ENCODE peak calls at places on chromosomes 6 and 20, in ten cellular contexts. One of them, this sample, is unnamed.

GRCh38 chr6:129031051-129031599 is 148.2 kb downstream of the LAMA2 start:
- DNase-seq in endothelial cell of umbilical vein: no peak
- DNase-seq in heart right ventricle: no peak
- DNase-seq in CD8-positive, alpha-beta memory T cell: no peak
- DNase-seq in pancreas: no peak
- DNase-seq in Panc1: no peak
- DNase-seq in mammary epithelial cell: peak; percentile 6
- DNase-seq in small intestine: no peak
- DNase-seq in prostate gland: no peak
- DNase-seq in HCT116: no peak
- DNase-seq in this sample: no peak

GRCh38 chr6:15441215-15441868 is 195.5 kb downstream of the JARID2 start:
- DNase-seq in endothelial cell of umbilical vein: peak; percentile 63
- DNase-seq in heart right ventricle: no peak
- DNase-seq in CD8-positive, alpha-beta memory T cell: no peak
- DNase-seq in pancreas: no peak
- DNase-seq in Panc1: peak; percentile 28
- DNase-seq in mammary epithelial cell: peak; percentile 50
- DNase-seq in small intestine: peak; percentile 50
- DNase-seq in prostate gland: no peak
- DNase-seq in HCT116: peak; percentile 19
- DNase-seq in this sample: no peak

GRCh38 chr6:137933696-137934095 is 66.6 kb downstream of the TNFAIP3 start:
- DNase-seq in endothelial cell of umbilical vein: no peak
- DNase-seq in heart right ventricle: no peak
- DNase-seq in CD8-positive, alpha-beta memory T cell: no peak
- DNase-seq in pancreas: no peak
- DNase-seq in Panc1: no peak
- DNase-seq in mammary epithelial cell: peak; percentile 95
- DNase-seq in small intestine: no peak
- DNase-seq in prostate gland: no peak
- DNase-seq in HCT116: no peak
- DNase-seq in this sample: no peak

GRCh38 chr20:10622657-10623418 is 51.0 kb downstream of the JAG1 start:
- DNase-seq in endothelial cell of umbilical vein: peak; percentile 78
- DNase-seq in heart right ventricle: no peak
- DNase-seq in CD8-positive, alpha-beta memory T cell: no peak
- DNase-seq in pancreas: no peak
- DNase-seq in Panc1: no peak
- DNase-seq in mammary epithelial cell: peak; percentile 40
- DNase-seq in small intestine: no peak
- DNase-seq in prostate gland: no peak
- DNase-seq in HCT116: no peak
- DNase-seq in this sample: no peak

GRCh38 chr20:31374346-31374745 is 5.9 kb downstream of the DEFB118 start:
- DNase-seq in endothelial cell of umbilical vein: no peak
- DNase-seq in heart right ventricle: no peak
- DNase-seq in CD8-positive, alpha-beta memory T cell: no peak
- DNase-seq in pancreas: no peak
- DNase-seq in Panc1: no peak
- DNase-seq in mammary epithelial cell: no peak
- DNase-seq in small intestine: no peak
- DNase-seq in prostate gland: no peak
- DNase-seq in HCT116: no peak
- DNase-seq in this sample: no peak

GRCh38 chr20:44809380-44810060 is 826 bp downstream of the RIMS4 start:
- DNase-seq in endothelial cell of umbilical vein: no peak
- DNase-seq in heart right ventricle: no peak
- DNase-seq in CD8-positive, alpha-beta memory T cell: no peak
- DNase-seq in pancreas: no peak
- DNase-seq in Panc1: no peak
- DNase-seq in mammary epithelial cell: no peak
- DNase-seq in small intestine: no peak
- DNase-seq in prostate gland: no peak
- DNase-seq in HCT116: no peak
- DNase-seq in this sample: no peak

GRCh38 chr6:131173680-131174079 is 38.4 kb downstream of the AKAP7 start:
- DNase-seq in endothelial cell of umbilical vein: no peak
- DNase-seq in heart right ventricle: no peak
- DNase-seq in CD8-positive, alpha-beta memory T cell: no peak
- DNase-seq in pancreas: no peak
- DNase-seq in Panc1: no peak
- DNase-seq in mammary epithelial cell: peak; percentile 32
- DNase-seq in small intestine: no peak
- DNase-seq in prostate gland: no peak
- DNase-seq in HCT116: no peak
- DNase-seq in this sample: no peak

GRCh38 chr6:74065713-74066112 is 369.7 kb downstream of the CD109 start:
- DNase-seq in endothelial cell of umbilical vein: no peak
- DNase-seq in heart right ventricle: no peak
- DNase-seq in CD8-positive, alpha-beta memory T cell: no peak
- DNase-seq in pancreas: no peak
- DNase-seq in Panc1: no peak
- DNase-seq in mammary epithelial cell: no peak
- DNase-seq in small intestine: no peak
- DNase-seq in prostate gland: no peak
- DNase-seq in HCT116: no peak
- DNase-seq in this sample: no peak

GRCh38 chr20:49591217-49591865 is 23.4 kb upstream of the PTGIS start:
- DNase-seq in endothelial cell of umbilical vein: peak; percentile 46
- DNase-seq in heart right ventricle: no peak
- DNase-seq in CD8-positive, alpha-beta memory T cell: no peak
- DNase-seq in pancreas: no peak
- DNase-seq in Panc1: no peak
- DNase-seq in mammary epithelial cell: no peak
- DNase-seq in small intestine: peak; percentile 45
- DNase-seq in prostate gland: no peak
- DNase-seq in HCT116: no peak
- DNase-seq in this sample: no peak

DNA sequence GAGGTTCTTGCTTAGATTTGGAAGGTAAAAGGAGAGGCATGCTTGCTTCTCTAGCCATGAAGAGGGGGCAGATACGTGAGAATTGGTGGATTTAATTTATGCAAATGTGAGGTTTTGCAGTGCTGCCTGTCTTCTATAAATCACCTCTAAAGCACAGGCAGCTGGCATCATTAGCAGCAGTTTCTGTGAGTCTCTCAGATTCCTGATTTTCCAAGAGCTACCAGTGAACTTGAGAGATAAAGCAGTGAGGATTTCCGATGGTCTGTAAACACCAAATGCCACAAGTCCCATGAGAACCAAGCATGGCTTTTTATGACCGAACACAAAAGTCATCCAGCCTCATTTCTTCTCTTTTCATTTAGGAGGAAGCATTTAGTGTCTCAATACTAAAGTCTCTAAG is 3.2 kb upstream of the SIRPB2 start:
- DNase-seq in endothelial cell of umbilical vein: no peak
- DNase-seq in heart right ventricle: no peak
- DNase-seq in CD8-positive, alpha-beta memory T cell: no peak
- DNase-seq in pancreas: no peak
- DNase-seq in Panc1: no peak
- DNase-seq in mammary epithelial cell: no peak
- DNase-seq in small intestine: no peak
- DNase-seq in prostate gland: no peak
- DNase-seq in HCT116: no peak
- DNase-seq in this sample: no peak
- H3K4me1 ChIP-seq in endothelial cell of umbilical vein: peaks cover 31% of the 10 kb centered on the region
- H3K4me1 ChIP-seq in heart right ventricle: peaks cover 36% of the 10 kb centered on the region
- H3K4me1 ChIP-seq in CD8-positive, alpha-beta memory T cell: no peaks in the 10 kb centered on the region
- H3K4me1 ChIP-seq in pancreas: no peaks in the 10 kb centered on the region
- H3K4me1 ChIP-seq in Panc1: no peaks in the 10 kb centered on the region
- H3K4me1 ChIP-seq in mammary epithelial cell: peaks cover 25% of the 10 kb centered on the region
- H3K4me1 ChIP-seq in small intestine: no peaks in the 10 kb centered on the region
- H3K4me1 ChIP-seq in prostate gland: no peaks in the 10 kb centered on the region
- H3K4me1 ChIP-seq in HCT116: no peaks in the 10 kb centered on the region
- H3K4me1 ChIP-seq in this sample: peaks cover 9% of the 10 kb centered on the region

GRCh38 chr6:2630362-2630761 is 120.4 kb downstream of the MYLK4 start:
- DNase-seq in endothelial cell of umbilical vein: peak; percentile 89
- DNase-seq in heart right ventricle: no peak
- DNase-seq in CD8-positive, alpha-beta memory T cell: no peak
- DNase-seq in pancreas: no peak
- DNase-seq in Panc1: peak; percentile 81
- DNase-seq in mammary epithelial cell: peak; percentile 95
- DNase-seq in small intestine: no peak
- DNase-seq in prostate gland: no peak
- DNase-seq in HCT116: peak; percentile 97
- DNase-seq in this sample: no peak

GRCh38 chr6:2632943-2633584 is 117.7 kb downstream of the MYLK4 start:
- DNase-seq in endothelial cell of umbilical vein: no peak
- DNase-seq in heart right ventricle: no peak
- DNase-seq in CD8-positive, alpha-beta memory T cell: no peak
- DNase-seq in pancreas: no peak
- DNase-seq in Panc1: no peak
- DNase-seq in mammary epithelial cell: no peak
- DNase-seq in small intestine: no peak
- DNase-seq in prostate gland: no peak
- DNase-seq in HCT116: no peak
- DNase-seq in this sample: no peak

GRCh38 chr6:2632368-2632767 is 118.4 kb downstream of the MYLK4 start:
- DNase-seq in endothelial cell of umbilical vein: no peak
- DNase-seq in heart right ventricle: peak; percentile 25
- DNase-seq in CD8-positive, alpha-beta memory T cell: no peak
- DNase-seq in pancreas: no peak
- DNase-seq in Panc1: no peak
- DNase-seq in mammary epithelial cell: peak; percentile 28
- DNase-seq in small intestine: no peak
- DNase-seq in prostate gland: no peak
- DNase-seq in HCT116: no peak
- DNase-seq in this sample: no peak

GRCh38 chr6:2633763-2634150 is 117.0 kb downstream of the MYLK4 start:
- DNase-seq in endothelial cell of umbilical vein: no peak
- DNase-seq in heart right ventricle: no peak
- DNase-seq in CD8-positive, alpha-beta memory T cell: no peak
- DNase-seq in pancreas: no peak
- DNase-seq in Panc1: no peak
- DNase-seq in mammary epithelial cell: no peak
- DNase-seq in small intestine: no peak
- DNase-seq in prostate gland: no peak
- DNase-seq in HCT116: no peak
- DNase-seq in this sample: no peak

GRCh38 chr6:2630891-2631458 is 119.7 kb downstream of the MYLK4 start:
- DNase-seq in endothelial cell of umbilical vein: peak; percentile 32
- DNase-seq in heart right ventricle: no peak
- DNase-seq in CD8-positive, alpha-beta memory T cell: no peak
- DNase-seq in pancreas: no peak
- DNase-seq in Panc1: peak; percentile 32
- DNase-seq in mammary epithelial cell: peak; percentile 41
- DNase-seq in small intestine: no peak
- DNase-seq in prostate gland: no peak
- DNase-seq in HCT116: peak; percentile 96
- DNase-seq in this sample: no peak
- H3K4me3 ChIP-seq in endothelial cell of umbilical vein: no peak overlapping the region
- H3K4me3 ChIP-seq in heart right ventricle: no peak overlapping the region
- H3K4me3 ChIP-seq in CD8-positive, alpha-beta memory T cell: no peak overlapping the region
- H3K4me3 ChIP-seq in pancreas: no peak overlapping the region
- H3K4me3 ChIP-seq in Panc1: no peak overlapping the region
- H3K4me3 ChIP-seq in mammary epithelial cell: no peak overlapping the region
- H3K4me3 ChIP-seq in small intestine: no peak overlapping the region
- H3K4me3 ChIP-seq in prostate gland: no peak overlapping the region
- H3K4me3 ChIP-seq in HCT116: peak overlapping the region; percentile 32
- H3K4me3 ChIP-seq in this sample: no peak overlapping the region

GRCh38 chr6:300026-300425 is 7.7 kb downstream of the DUSP22 start:
- DNase-seq in endothelial cell of umbilical vein: no peak
- DNase-seq in heart right ventricle: no peak
- DNase-seq in CD8-positive, alpha-beta memory T cell: no peak
- DNase-seq in pancreas: peak; percentile 41
- DNase-seq in Panc1: no peak
- DNase-seq in mammary epithelial cell: no peak
- DNase-seq in small intestine: no peak
- DNase-seq in prostate gland: no peak
- DNase-seq in HCT116: no peak
- DNase-seq in this sample: no peak

GRCh38 chr6:301526-301925 is 9.2 kb downstream of the DUSP22 start:
- DNase-seq in endothelial cell of umbilical vein: no peak
- DNase-seq in heart right ventricle: no peak
- DNase-seq in CD8-positive, alpha-beta memory T cell: no peak
- DNase-seq in pancreas: peak; percentile 51
- DNase-seq in Panc1: no peak
- DNase-seq in mammary epithelial cell: no peak
- DNase-seq in small intestine: no peak
- DNase-seq in prostate gland: no peak
- DNase-seq in HCT116: no peak
- DNase-seq in this sample: no peak

GRCh38 chr6:301929-302705 is 9.8 kb downstream of the DUSP22 start:
- DNase-seq in endothelial cell of umbilical vein: no peak
- DNase-seq in heart right ventricle: no peak
- DNase-seq in CD8-positive, alpha-beta memory T cell: no peak
- DNase-seq in pancreas: peak; percentile 53
- DNase-seq in Panc1: no peak
- DNase-seq in mammary epithelial cell: no peak
- DNase-seq in small intestine: no peak
- DNase-seq in prostate gland: no peak
- DNase-seq in HCT116: no peak
- DNase-seq in this sample: no peak

GRCh38 chr6:299050-299980 is 7.0 kb downstream of the DUSP22 start:
- DNase-seq in endothelial cell of umbilical vein: no peak
- DNase-seq in heart right ventricle: no peak
- DNase-seq in CD8-positive, alpha-beta memory T cell: no peak
- DNase-seq in pancreas: peak; percentile 65
- DNase-seq in Panc1: no peak
- DNase-seq in mammary epithelial cell: no peak
- DNase-seq in small intestine: no peak
- DNase-seq in prostate gland: no peak
- DNase-seq in HCT116: no peak
- DNase-seq in this sample: no peak

DNA sequence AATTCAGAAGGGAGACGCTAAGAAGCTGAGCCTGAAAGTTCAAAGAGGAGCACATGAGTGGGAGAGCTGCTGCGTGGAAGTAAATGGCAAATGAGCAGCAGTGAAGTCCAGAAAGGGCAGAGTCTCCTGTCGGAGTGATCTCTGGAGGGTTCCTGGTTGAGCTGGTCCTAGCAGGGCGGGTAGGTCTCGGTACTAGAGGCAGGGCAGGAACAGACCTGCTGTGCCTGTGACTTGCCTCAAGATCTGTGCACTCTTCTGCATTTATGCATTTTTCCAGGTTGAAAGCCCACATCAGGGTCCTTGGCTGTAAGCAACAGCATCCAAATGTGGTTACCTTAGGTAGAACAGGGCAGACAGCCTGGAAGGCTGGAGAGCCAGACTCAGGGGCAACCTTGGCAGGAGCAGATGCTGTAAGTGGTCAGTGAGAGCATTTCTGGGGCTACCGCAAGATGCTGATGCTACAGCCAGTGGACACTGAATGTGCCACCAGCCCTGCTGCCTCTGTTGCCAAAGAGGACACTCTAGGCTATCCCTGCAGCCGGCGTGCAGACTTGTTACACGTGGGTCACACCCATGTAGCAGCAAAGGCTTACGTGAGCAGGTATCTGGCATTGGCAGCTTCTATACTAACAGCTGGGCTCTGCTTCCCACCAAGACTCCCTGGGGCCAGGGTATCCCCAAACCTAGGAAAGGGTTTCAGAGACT is 8.4 kb downstream of the DUSP22 start:
- DNase-seq in endothelial cell of umbilical vein: no peak
- DNase-seq in heart right ventricle: no peak
- DNase-seq in CD8-positive, alpha-beta memory T cell: no peak
- DNase-seq in pancreas: peak; percentile 61
- DNase-seq in Panc1: no peak
- DNase-seq in mammary epithelial cell: no peak
- DNase-seq in small intestine: no peak
- DNase-seq in prostate gland: no peak
- DNase-seq in HCT116: no peak
- DNase-seq in this sample: no peak
- H3K9me3 ChIP-seq in endothelial cell of umbilical vein: no peaks in the 10 kb centered on the region
- H3K9me3 ChIP-seq in heart right ventricle: no peaks in the 10 kb centered on the region
- H3K9me3 ChIP-seq in CD8-positive, alpha-beta memory T cell: no peaks in the 10 kb centered on the region
- H3K9me3 ChIP-seq in pancreas: no peaks in the 10 kb centered on the region
- H3K9me3 ChIP-seq in Panc1: no peaks in the 10 kb centered on the region
- H3K9me3 ChIP-seq in mammary epithelial cell: peaks cover 11% of the 10 kb centered on the region
- H3K9me3 ChIP-seq in small intestine: no peaks in the 10 kb centered on the region
- H3K9me3 ChIP-seq in prostate gland: no peaks in the 10 kb centered on the region
- H3K9me3 ChIP-seq in HCT116: no peaks in the 10 kb centered on the region
- H3K9me3 ChIP-seq in this sample: no peaks in the 10 kb centered on the region

GRCh38 chr6:102344769-102345168 is 951.3 kb downstream of the GRIK2 start:
- DNase-seq in endothelial cell of umbilical vein: no peak
- DNase-seq in heart right ventricle: no peak
- DNase-seq in CD8-positive, alpha-beta memory T cell: no peak
- DNase-seq in pancreas: no peak
- DNase-seq in Panc1: no peak
- DNase-seq in mammary epithelial cell: no peak
- DNase-seq in small intestine: no peak
- DNase-seq in prostate gland: no peak
- DNase-seq in HCT116: no peak
- DNase-seq in this sample: no peak
- H3K4me1 ChIP-seq in endothelial cell of umbilical vein: no peaks in the 10 kb centered on the region
- H3K4me1 ChIP-seq in heart right ventricle: no peaks in the 10 kb centered on the region
- H3K4me1 ChIP-seq in CD8-positive, alpha-beta memory T cell: no peaks in the 10 kb centered on the region
- H3K4me1 ChIP-seq in pancreas: no peaks in the 10 kb centered on the region
- H3K4me1 ChIP-seq in Panc1: no peaks in the 10 kb centered on the region
- H3K4me1 ChIP-seq in mammary epithelial cell: no peaks in the 10 kb centered on the region
- H3K4me1 ChIP-seq in small intestine: no peaks in the 10 kb centered on the region
- H3K4me1 ChIP-seq in prostate gland: no peaks in the 10 kb centered on the region
- H3K4me1 ChIP-seq in HCT116: no peaks in the 10 kb centered on the region
- H3K4me1 ChIP-seq in this sample: no peaks in the 10 kb centered on the region